ENCODE peak calls at places on chromosome 1, in five cellular contexts. L, A, E, Q and D are unnamed samples.

GRCh38 chr1:208907785-208908184 is 663.6 kb upstream of the PLXNA2 start:
- DNase-seq in L (no peak), A (no peak), E (no peak), Q (no peak), D (no peak)

GRCh38 chr1:178774263-178774662 is 49.2 kb downstream of the RALGPS2 start:
- DNase-seq in L (peak; percentile 2), A (no peak), E (no peak), Q (peak; percentile 44), D (no peak)

GRCh38 chr1:205304046-205304694 is 17.4 kb downstream of the NUAK2 start:
- DNase-seq in L (no peak), A (no peak), E (no peak), Q (no peak), D (no peak)

GRCh38 chr1:3087049-3087448 is 18.0 kb downstream of the PRDM16 start:
- DNase-seq in L (no peak), A (no peak), E (no peak), Q (no peak), D (no peak)

GRCh38 chr1:179080866-179081695 is 789 bp upstream of the TOR3A start:
- DNase-seq in L (no peak), A (no peak), E (no peak), Q (peak; percentile 3), D (no peak)

GRCh38 chr1:160260436-160261382 is 1.6 kb downstream of the DCAF8 start:
- DNase-seq in L (no peak), A (no peak), E (no peak), Q (peak; percentile 16), D (no peak)

GRCh38 chr1:243731301-243731891 is 118.6 kb downstream of the AKT3 start:
- DNase-seq in L (peak; percentile 53), A (no peak), E (no peak), Q (no peak), D (no peak)

GRCh38 chr1:59473813-59474212 is 176.9 kb downstream of the FGGY start:
- DNase-seq in L (no peak), A (no peak), E (no peak), Q (no peak), D (no peak)

GRCh38 chr1:28451011-28451410 is 54.8 kb upstream of the RCC1 start:
- DNase-seq in L (no peak), A (no peak), E (no peak), Q (no peak), D (no peak)